ENCODE peak calls at places on chromosomes 1 and 21, in four cellular contexts. One of them, this sample, is unnamed.

GRCh38 chr1:151864411-151864810 is 10.9 kb upstream of the THEM5 start:
- DNase-seq in K562: no peak
- DNase-seq in WTC11: no peak
- DNase-seq in HepG2: no peak
- DNase-seq in this sample: no peak

GRCh38 chr1:223716302-223716862 is 4.0 kb downstream of the CAPN2 start:
- DNase-seq in HepG2: no peak
- DNase-seq in K562: no peak
- DNase-seq in WTC11: no peak
- DNase-seq in this sample: no peak

GRCh38 chr1:170685166-170685565 is 21.2 kb downstream of the PRRX1 start:
- DNase-seq in K562: no peak
- DNase-seq in HepG2: no peak
- DNase-seq in WTC11: no peak
- DNase-seq in this sample: no peak

GRCh38 chr1:6486433-6487011 is 4.9 kb downstream of the PLEKHG5 start:
- DNase-seq in K562: peak; percentile 86
- DNase-seq in HepG2: peak; percentile 76
- DNase-seq in WTC11: peak; percentile 96
- DNase-seq in this sample: peak; percentile 77

GRCh38 chr1:20212685-20213331 is 26.5 kb upstream of the PLA2G2C start:
- DNase-seq in WTC11: peak; percentile 91
- DNase-seq in K562: peak; percentile 76
- DNase-seq in HepG2: peak; percentile 31
- DNase-seq in this sample: peak; percentile 48

GRCh38 chr1:94302497-94302896 is 65.1 kb upstream of the ARHGAP29 start:
- DNase-seq in WTC11: no peak
- DNase-seq in K562: no peak
- DNase-seq in HepG2: no peak
- DNase-seq in this sample: no peak

GRCh38 chr21:26572668-26573381 is at the start of gene CYYR1:
- DNase-seq in HepG2: no peak
- DNase-seq in K562: no peak
- DNase-seq in WTC11: peak; percentile 75
- DNase-seq in this sample: no peak

GRCh38 chr1:214402583-214403216 is 121.7 kb downstream of the SMYD2 start:
- DNase-seq in K562: no peak
- DNase-seq in WTC11: no peak
- DNase-seq in HepG2: no peak
- DNase-seq in this sample: peak; percentile 17

GRCh38 chr1:94792876-94793605 is 27.1 kb upstream of the SLC44A3 start:
- DNase-seq in K562: no peak
- DNase-seq in HepG2: peak; percentile 74
- DNase-seq in WTC11: no peak
- DNase-seq in this sample: no peak

GRCh38 chr1:40185951-40186864 is 25.0 kb downstream of the RLF start:
- DNase-seq in HepG2: no peak
- DNase-seq in WTC11: no peak
- DNase-seq in K562: no peak
- DNase-seq in this sample: no peak

GRCh38 chr1:197618065-197618464 is 157.2 kb downstream of the DENND1B start:
- DNase-seq in WTC11: no peak
- DNase-seq in K562: no peak
- DNase-seq in HepG2: peak; percentile 6
- DNase-seq in this sample: no peak

GRCh38 chr1:106910798-106911197 is 145.7 kb upstream of the PRMT6 start:
- DNase-seq in HepG2: no peak
- DNase-seq in WTC11: no peak
- DNase-seq in K562: no peak
- DNase-seq in this sample: no peak

GRCh38 chr1:202452508-202452907 is 104.0 kb downstream of the PPP1R12B start:
- DNase-seq in K562: no peak
- DNase-seq in HepG2: no peak
- DNase-seq in WTC11: no peak
- DNase-seq in this sample: no peak

GRCh38 chr1:3695326-3696217 is 43.3 kb downstream of the TP73 start:
- DNase-seq in WTC11: peak; percentile 86
- DNase-seq in HepG2: peak; percentile 10
- DNase-seq in K562: peak; percentile 85
- DNase-seq in this sample: peak; percentile 76

GRCh38 chr1:214833357-214833756 is 230.4 kb downstream of the CENPF start:
- DNase-seq in WTC11: no peak
- DNase-seq in K562: no peak
- DNase-seq in HepG2: peak; percentile 91
- DNase-seq in this sample: no peak

GRCh38 chr1:228513244-228513900 is 26.2 kb downstream of the RNF187 start:
- DNase-seq in HepG2: no peak
- DNase-seq in WTC11: no peak
- DNase-seq in K562: peak; percentile 88
- DNase-seq in this sample: no peak

GRCh38 chr1:46492269-46492853 is 2.7 kb downstream of the DMBX1 start:
- DNase-seq in K562: no peak
- DNase-seq in HepG2: no peak
- DNase-seq in WTC11: no peak
- DNase-seq in this sample: no peak

GRCh38 chr1:56139786-56140185 is 439.6 kb downstream of the PLPP3 start:
- DNase-seq in WTC11: no peak
- DNase-seq in K562: no peak
- DNase-seq in HepG2: no peak
- DNase-seq in this sample: no peak

GRCh38 chr1:172287207-172287606 is 133.3 kb upstream of the C1orf105 start:
- DNase-seq in K562: no peak
- DNase-seq in HepG2: no peak
- DNase-seq in WTC11: no peak
- DNase-seq in this sample: no peak

GRCh38 chr1:34176830-34177613 is at the start of gene C1orf94:
- DNase-seq in K562: no peak
- DNase-seq in HepG2: no peak
- DNase-seq in WTC11: peak; percentile 56
- DNase-seq in this sample: no peak

GRCh38 chr1:183871142-183871541 is 66.2 kb downstream of the RGL1 start:
- DNase-seq in K562: no peak
- DNase-seq in HepG2: peak; percentile 16
- DNase-seq in WTC11: no peak
- DNase-seq in this sample: no peak

GRCh38 chr1:246728311-246728710 is 4.1 kb downstream of the SCCPDH start:
- DNase-seq in HepG2: no peak
- DNase-seq in WTC11: no peak
- DNase-seq in K562: no peak
- DNase-seq in this sample: no peak

GRCh38 chr1:230266456-230266855 is 159.7 kb downstream of the PGBD5 start:
- DNase-seq in HepG2: no peak
- DNase-seq in WTC11: no peak
- DNase-seq in K562: no peak
- DNase-seq in this sample: no peak

GRCh38 chr1:186325239-186325638 is 49.8 kb downstream of the TPR start:
- DNase-seq in HepG2: peak; percentile 4
- DNase-seq in WTC11: no peak
- DNase-seq in K562: peak; percentile 33
- DNase-seq in this sample: no peak

GRCh38 chr21:42252778-42253340 is 33.9 kb downstream of the ABCG1 start:
- DNase-seq in HepG2: no peak
- DNase-seq in WTC11: no peak
- DNase-seq in K562: no peak
- DNase-seq in this sample: no peak

GRCh38 chr1:215133532-215133931 is 51.0 kb downstream of the KCNK2 start:
- DNase-seq in WTC11: no peak
- DNase-seq in HepG2: no peak
- DNase-seq in K562: no peak
- DNase-seq in this sample: no peak

GRCh38 chr21:46356494-46357334 is 32.8 kb downstream of the PCNT start:
- DNase-seq in HepG2: no peak
- DNase-seq in K562: no peak
- DNase-seq in WTC11: no peak
- DNase-seq in this sample: no peak

GRCh38 chr1:223244366-223245103 is 101.5 kb upstream of the TLR5 start:
- DNase-seq in K562: peak; percentile 34
- DNase-seq in WTC11: no peak
- DNase-seq in HepG2: no peak
- DNase-seq in this sample: no peak

GRCh38 chr1:198125995-198126758 is 30.6 kb upstream of the NEK7 start:
- DNase-seq in K562: no peak
- DNase-seq in WTC11: no peak
- DNase-seq in HepG2: peak; percentile 25
- DNase-seq in this sample: peak; percentile 80

GRCh38 chr1:19495816-19496528 is 10.6 kb upstream of the CAPZB start:
- DNase-seq in WTC11: no peak
- DNase-seq in K562: no peak
- DNase-seq in HepG2: no peak
- DNase-seq in this sample: no peak

GRCh38 chr21:42677339-42678117 is 24.1 kb downstream of the PDE9A start:
- DNase-seq in HepG2: no peak
- DNase-seq in K562: no peak
- DNase-seq in WTC11: no peak
- DNase-seq in this sample: no peak

GRCh38 chr1:152436593-152437338 is 22.7 kb upstream of the CRNN start:
- DNase-seq in WTC11: no peak
- DNase-seq in HepG2: no peak
- DNase-seq in K562: no peak
- DNase-seq in this sample: no peak

GRCh38 chr1:27405074-27405473 is 12.7 kb downstream of the GPR3 start:
- DNase-seq in HepG2: no peak
- DNase-seq in WTC11: peak; percentile 74
- DNase-seq in K562: no peak
- DNase-seq in this sample: no peak

GRCh38 chr1:147641695-147642592 is 28.4 kb downstream of the ACP6 start:
- DNase-seq in WTC11: peak; percentile 55
- DNase-seq in K562: peak; percentile 65
- DNase-seq in HepG2: peak; percentile 66
- DNase-seq in this sample: peak; percentile 60

GRCh38 chr1:209412036-209412435 is 171.5 kb upstream of the CAMK1G start:
- DNase-seq in K562: no peak
- DNase-seq in WTC11: no peak
- DNase-seq in HepG2: no peak
- DNase-seq in this sample: no peak
- TF ChIP-seq HMGXB4 in K562: no peak
- TF ChIP-seq HMGXB4 in WTC11: no peak
- TF ChIP-seq HMGXB4 in HepG2: no peak
- TF ChIP-seq HMGXB4 in this sample: no peak

GRCh38 chr1:226658538-226659125 is 80.5 kb downstream of the ITPKB start:
- DNase-seq in K562: no peak
- DNase-seq in HepG2: no peak
- DNase-seq in WTC11: no peak
- DNase-seq in this sample: no peak

GRCh38 chr1:226656601-226657277 is 82.3 kb downstream of the ITPKB start:
- DNase-seq in HepG2: no peak
- DNase-seq in WTC11: no peak
- DNase-seq in K562: no peak
- DNase-seq in this sample: no peak

GRCh38 chr1:226659641-226660040 is 79.4 kb downstream of the ITPKB start:
- DNase-seq in HepG2: no peak
- DNase-seq in WTC11: no peak
- DNase-seq in K562: no peak
- DNase-seq in this sample: no peak

GRCh38 chr1:226659136-226659535 is 79.9 kb downstream of the ITPKB start:
- DNase-seq in K562: no peak
- DNase-seq in WTC11: no peak
- DNase-seq in HepG2: no peak
- DNase-seq in this sample: no peak

DNA sequence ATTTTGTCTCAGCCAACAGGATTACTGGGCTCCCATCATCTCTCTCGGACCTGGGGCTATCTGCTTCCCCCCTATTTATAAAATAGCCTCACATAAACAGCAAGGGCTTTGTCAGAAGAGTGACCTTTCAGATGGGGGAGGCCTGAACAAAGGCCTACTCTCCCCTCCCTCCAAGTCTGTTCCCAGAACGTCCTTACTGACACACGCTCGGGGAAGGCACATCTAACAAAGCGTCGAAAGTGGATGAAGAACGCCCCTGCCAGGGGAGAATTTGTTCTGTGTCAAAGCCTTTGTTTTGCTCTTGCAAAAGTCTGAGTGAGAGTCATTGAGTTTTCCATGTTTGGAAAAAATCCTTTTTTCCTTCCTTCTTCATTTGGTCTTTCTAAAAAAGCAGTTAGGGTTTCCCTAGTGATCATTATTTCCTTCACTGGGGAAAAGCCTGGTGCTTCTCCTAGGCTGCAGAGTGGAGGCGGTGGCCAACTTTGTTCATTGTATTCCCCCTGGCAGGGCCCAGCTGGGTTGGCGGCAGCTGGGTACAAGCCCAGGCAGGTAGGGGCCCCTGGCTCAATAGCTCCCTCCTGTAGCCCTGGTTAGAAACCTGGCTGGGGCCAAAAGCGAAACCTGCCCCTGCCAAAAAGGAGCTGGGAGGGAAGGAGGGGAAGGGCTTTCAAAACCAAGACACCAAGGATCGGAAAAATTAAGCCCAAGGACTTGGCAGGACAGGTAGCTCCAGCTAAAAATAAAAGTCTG is 81.1 kb downstream of the ITPKB start:
- DNase-seq in WTC11: no peak
- DNase-seq in K562: no peak
- DNase-seq in HepG2: no peak
- DNase-seq in this sample: no peak
- TF ChIP-seq USF2 in WTC11: no peak
- TF ChIP-seq USF2 in K562: no peak
- TF ChIP-seq USF2 in HepG2: no peak
- TF ChIP-seq USF2 in this sample: no peak

GRCh38 chr1:1360511-1361169 is 2.3 kb upstream of the MXRA8 start:
- DNase-seq in HepG2: peak; percentile 68
- DNase-seq in WTC11: peak; percentile 21
- DNase-seq in K562: no peak
- DNase-seq in this sample: peak; percentile 41

GRCh38 chr1:1361233-1361981 is 3.1 kb upstream of the MXRA8 start:
- DNase-seq in HepG2: no peak
- DNase-seq in K562: no peak
- DNase-seq in WTC11: peak; percentile 10
- DNase-seq in this sample: no peak

GRCh38 chr1:1359668-1360468 is 1.5 kb upstream of the MXRA8 start:
- DNase-seq in K562: no peak
- DNase-seq in HepG2: peak; percentile 50
- DNase-seq in WTC11: peak; percentile 15
- DNase-seq in this sample: no peak

GRCh38 chr1:1364266-1364665 is 5.9 kb upstream of the MXRA8 start:
- DNase-seq in K562: no peak
- DNase-seq in HepG2: no peak
- DNase-seq in WTC11: no peak
- DNase-seq in this sample: no peak

GRCh38 chr1:1361982-1362423 is 3.6 kb upstream of the MXRA8 start:
- DNase-seq in K562: no peak
- DNase-seq in HepG2: peak; percentile 75
- DNase-seq in WTC11: peak; percentile 45
- DNase-seq in this sample: no peak
- TF ChIP-seq HMGXB4 in K562: no peak
- TF ChIP-seq HMGXB4 in HepG2: peak; percentile 62
- TF ChIP-seq HMGXB4 in WTC11: no peak
- TF ChIP-seq HMGXB4 in this sample: no peak

GRCh38 chr1:155219592-155220031 is 11.1 kb downstream of the MTX1 start:
- DNase-seq in K562: peak; percentile 36
- DNase-seq in WTC11: peak; percentile 27
- DNase-seq in HepG2: no peak
- DNase-seq in this sample: no peak
- TF ChIP-seq USF2 in K562: peak; percentile 95
- TF ChIP-seq USF2 in WTC11: peak; percentile 95
- TF ChIP-seq USF2 in HepG2: no peak
- TF ChIP-seq USF2 in this sample: peak; percentile 63